ENCODE peak calls at places on chromosome X, in nine cellular contexts. A is hypothalamus, F is uterus, K is neuronal stem cell, O is choroid plexus epithelial cell, J is NCI-H446, V is hepatic stellate cell, M is immature natural killer cell, S is T follicular helper cell. L is an unnamed sample.

GRCh38 chrX:27336466-27337091 is 126.6 kb downstream of the PPP4R3C start:
- DNase-seq in A (peak), F (no peak), K (peak), O (peak), J (peak), V (peak), M (peak), S (peak), L (peak)

GRCh38 chrX:111649641-111650040 is 31.3 kb upstream of the ALG13 start:
- DNase-seq in A (no peak), F (no peak), K (no peak), O (no peak), J (no peak), V (no peak), M (no peak), S (no peak), L (no peak)

GRCh38 chrX:105882581-105883275 is 60.4 kb downstream of the NRK start:
- DNase-seq in A (no peak), F (no peak), K (no peak), O (peak), J (no peak), V (no peak), M (no peak), S (no peak), L (no peak)

GRCh38 chrX:139388234-139388633 is 142.3 kb upstream of the F9 start:
- DNase-seq in A (no peak), F (no peak), K (no peak), O (no peak), J (no peak), V (no peak), M (no peak), S (no peak), L (no peak)

GRCh38 chrX:131827935-131828334 is 195.2 kb upstream of the STK26 start:
- DNase-seq in A (no peak), F (no peak), K (peak), O (peak), J (no peak), V (no peak), M (peak), S (no peak), L (no peak)

GRCh38 chrX:151871244-151871643 is 41.4 kb upstream of the MAGEA4 start:
- DNase-seq in A (no peak), F (no peak), K (no peak), O (peak), J (no peak), V (peak), M (no peak), S (no peak), L (no peak)

GRCh38 chrX:9988762-9989161 is 21.6 kb downstream of the CLDN34 start:
- DNase-seq in A (no peak), F (no peak), K (no peak), O (peak), J (no peak), V (peak), M (no peak), S (no peak), L (no peak)

GRCh38 chrX:45196701-45197100 is 4.0 kb downstream of the DIPK2B start:
- DNase-seq in A (no peak), F (no peak), K (no peak), O (peak), J (no peak), V (peak), M (no peak), S (no peak), L (no peak)

GRCh38 chrX:12972239-12972638 is 2.7 kb upstream of the TMSB4X start:
- DNase-seq in A (no peak), F (no peak), K (no peak), O (no peak), J (no peak), V (no peak), M (no peak), S (no peak), L (no peak)

GRCh38 chrX:31706456-31706855 is 634.6 kb upstream of the FTHL17 start:
- DNase-seq in A (no peak), F (no peak), K (no peak), O (no peak), J (no peak), V (no peak), M (no peak), S (no peak), L (no peak)

GRCh38 chrX:118352566-118352965 is 6.7 kb downstream of the WDR44 start:
- DNase-seq in A (no peak), F (no peak), K (no peak), O (no peak), J (no peak), V (no peak), M (no peak), S (no peak), L (no peak)

GRCh38 chrX:49291615-49292337 is 11.7 kb upstream of the GAGE10 start:
- DNase-seq in A (peak), F (peak), K (peak), O (peak), J (peak), V (peak), M (peak), S (peak), L (peak)

GRCh38 chrX:154004315-154004714 is 15.4 kb downstream of the IRAK1 start:
- DNase-seq in A (no peak), F (no peak), K (no peak), O (no peak), J (no peak), V (no peak), M (no peak), S (no peak), L (no peak)

GRCh38 chrX:54492340-54492739 is 3.7 kb downstream of the FGD1 start:
- DNase-seq in A (no peak), F (peak), K (no peak), O (peak), J (no peak), V (no peak), M (no peak), S (no peak), L (no peak)

GRCh38 chrX:130975947-130976346 is 72.9 kb upstream of the ENOX2 start:
- DNase-seq in A (no peak), F (no peak), K (peak), O (peak), J (peak), V (peak), M (peak), S (no peak), L (no peak)

GRCh38 chrX:80511969-80512760 is 91.9 kb downstream of the TENT5D start:
- DNase-seq in A (no peak), F (no peak), K (no peak), O (no peak), J (no peak), V (no peak), M (no peak), S (no peak), L (no peak)

GRCh38 chrX:18620349-18620748 is 51.6 kb downstream of the RS1 start:
- DNase-seq in A (no peak), F (no peak), K (no peak), O (no peak), J (no peak), V (no peak), M (no peak), S (no peak), L (no peak)

GRCh38 chrX:13398073-13398823 is 78.4 kb upstream of the ATXN3L start:
- DNase-seq in A (no peak), F (peak), K (peak), O (peak), J (no peak), V (peak), M (peak), S (no peak), L (no peak)